ENCODE peak calls at places on chromosomes 1 and 21, in five cellular contexts. E is H1; A is CD8-positive, alpha-beta memory T cell; B is CD8-positive, alpha-beta T cell; R is mesendoderm. M is an unnamed sample.

GRCh38 chr1:17393225-17393624 is 21.2 kb downstream of the PADI6 start:
- DNase-seq in E (no peak), A (no peak), B (no peak), R (no peak), M (no peak)

GRCh38 chr21:35481005-35481404 is 431.9 kb upstream of the RUNX1 start:
- DNase-seq in B (no peak), E (no peak), R (no peak), A (no peak), M (no peak)

GRCh38 chr1:63917571-63918394 is 144.0 kb downstream of the ROR1 start:
- DNase-seq in B (no peak), A (no peak), R (peak; percentile 76), E (peak; percentile 36), M (peak; percentile 10)

GRCh38 chr1:59142663-59143487 is 154.0 kb upstream of the FGGY start:
- DNase-seq in A (no peak), E (no peak), R (peak; percentile 93), B (no peak), M (peak; percentile 53)

GRCh38 chr1:69929278-69930057 is 275.9 kb downstream of the LRRC40 start:
- DNase-seq in E (no peak), A (no peak), R (no peak), B (no peak), M (no peak)

GRCh38 chr1:109912214-109912861 is 1.7 kb downstream of the CSF1 start:
- DNase-seq in A (no peak), B (no peak), E (no peak), R (no peak), M (peak; percentile 48)

GRCh38 chr1:211928993-211929637 is 98.6 kb upstream of the LPGAT1 start:
- DNase-seq in E (no peak), A (no peak), R (peak; percentile 43), B (no peak), M (no peak)

GRCh38 chr1:36199934-36200741 is 24.1 kb upstream of the THRAP3 start:
- DNase-seq in E (no peak), A (no peak), R (no peak), B (no peak), M (peak; percentile 37)

GRCh38 chr1:64263335-64263734 is 59.9 kb downstream of the UBE2U start:
- DNase-seq in A (no peak), B (no peak), R (no peak), E (no peak), M (no peak)

DNA sequence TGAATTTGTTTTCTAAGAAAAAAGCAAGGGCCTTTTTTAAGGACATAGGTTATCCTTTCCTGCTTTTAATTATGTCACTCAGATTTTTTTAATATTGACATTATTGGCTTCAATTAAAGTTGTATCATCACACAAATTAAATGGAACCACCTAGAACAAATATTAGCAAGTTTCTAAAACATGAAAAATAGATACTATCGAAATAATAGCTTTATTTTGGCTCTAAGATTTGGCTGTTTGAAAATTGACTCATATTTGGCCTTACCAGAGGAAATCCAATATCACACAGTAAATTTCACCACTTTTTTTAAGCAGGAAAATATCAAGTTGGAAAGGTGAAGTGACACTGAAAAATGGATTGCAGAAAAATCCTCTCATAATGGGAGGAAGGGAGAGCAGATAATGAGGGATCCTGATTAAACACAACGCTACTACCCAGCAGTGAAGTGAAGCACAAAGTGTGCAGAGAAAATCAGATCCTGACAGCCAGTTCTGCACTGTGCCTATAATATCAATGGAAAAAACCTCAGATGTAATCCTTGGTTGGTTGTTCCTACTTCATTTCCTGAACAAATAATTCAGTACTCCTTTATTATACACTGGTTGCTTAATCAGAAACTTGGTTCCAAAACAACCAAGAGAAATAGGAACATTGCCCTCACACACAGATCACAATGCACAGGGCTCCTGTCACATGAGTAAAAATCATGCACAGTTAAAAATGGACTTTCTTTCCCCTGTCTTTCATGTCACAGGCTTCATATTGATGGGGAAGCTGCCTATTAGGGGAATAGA is 9.4 kb downstream of the DNASE2B start:
- DNase-seq in R (no peak), E (no peak), A (no peak), B (no peak), M (no peak)
- H3K4me3 ChIP-seq in R (no peak overlapping the region), E (no peak overlapping the region), A (no peak overlapping the region), B (no peak overlapping the region), M (no peak overlapping the region)

DNA sequence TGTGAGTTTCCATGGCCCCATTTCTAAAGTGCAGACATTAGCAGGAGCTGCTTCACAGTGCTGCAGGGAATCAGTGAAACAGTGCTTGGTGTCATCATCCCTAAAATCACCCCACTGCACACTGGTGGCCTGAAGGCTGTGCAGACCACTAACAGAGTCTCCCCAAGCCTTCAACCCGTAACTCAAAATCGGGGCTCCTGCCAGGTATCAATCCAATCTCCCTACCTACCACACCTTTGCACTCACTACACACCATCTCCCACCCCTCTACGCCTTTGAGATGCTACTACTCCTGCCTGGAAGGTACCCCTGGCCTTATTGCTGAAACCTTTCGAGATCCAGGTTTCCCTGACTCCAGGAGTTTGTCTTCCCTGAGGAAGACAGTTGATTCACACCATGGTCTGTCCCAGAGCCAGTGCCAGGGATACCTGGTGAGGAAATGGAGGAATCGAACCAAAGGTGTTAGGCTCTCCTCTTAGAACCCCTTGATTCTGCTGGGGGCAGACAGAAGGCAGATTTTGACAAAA is 25.5 kb downstream of the SLC2A1 start:
- DNase-seq in E (no peak), R (no peak), A (no peak), B (no peak), M (peak; percentile 20)
- H3K4me3 ChIP-seq in E (no peak overlapping the region), R (no peak overlapping the region), A (peak overlapping the region; percentile 46), B (no peak overlapping the region), M (no peak overlapping the region)

GRCh38 chr1:180606109-180606508 is 25.7 kb upstream of the XPR1 start:
- DNase-seq in A (no peak), B (no peak), E (no peak), R (no peak), M (no peak)

GRCh38 chr1:180601512-180601911 is 30.3 kb upstream of the XPR1 start:
- DNase-seq in A (no peak), B (no peak), R (no peak), E (no peak), M (no peak)

GRCh38 chr1:180600301-180600700 is 31.5 kb upstream of the XPR1 start:
- DNase-seq in R (no peak), B (no peak), A (no peak), E (no peak), M (no peak)

GRCh38 chr1:180603850-180604226 is 28.0 kb upstream of the XPR1 start:
- DNase-seq in B (no peak), E (no peak), R (no peak), A (no peak), M (no peak)

GRCh38 chr1:180603223-180603849 is 28.5 kb upstream of the XPR1 start:
- DNase-seq in B (no peak), A (no peak), E (no peak), R (no peak), M (no peak)
- H3K4me3 ChIP-seq in B (no peak overlapping the region), A (no peak overlapping the region), E (no peak overlapping the region), R (no peak overlapping the region), M (no peak overlapping the region)

GRCh38 chr1:14945132-14946010 is 208.2 kb upstream of the TMEM51 start:
- DNase-seq in R (peak; percentile 72), A (no peak), B (no peak), E (no peak), M (peak; percentile 84)
- H3K4me3 ChIP-seq in R (no peak overlapping the region), A (no peak overlapping the region), B (no peak overlapping the region), E (no peak overlapping the region), M (no peak overlapping the region)

GRCh38 chr1:241356187-241356518 is 852 bp downstream of the RGS7 start:
- DNase-seq in R (no peak), E (no peak), B (no peak), A (no peak), M (peak; percentile 59)
- H3K4me3 ChIP-seq in R (peak overlapping the region; percentile 30), E (peak overlapping the region; percentile 58), B (no peak overlapping the region), A (no peak overlapping the region), M (peak overlapping the region; percentile 65)

DNA sequence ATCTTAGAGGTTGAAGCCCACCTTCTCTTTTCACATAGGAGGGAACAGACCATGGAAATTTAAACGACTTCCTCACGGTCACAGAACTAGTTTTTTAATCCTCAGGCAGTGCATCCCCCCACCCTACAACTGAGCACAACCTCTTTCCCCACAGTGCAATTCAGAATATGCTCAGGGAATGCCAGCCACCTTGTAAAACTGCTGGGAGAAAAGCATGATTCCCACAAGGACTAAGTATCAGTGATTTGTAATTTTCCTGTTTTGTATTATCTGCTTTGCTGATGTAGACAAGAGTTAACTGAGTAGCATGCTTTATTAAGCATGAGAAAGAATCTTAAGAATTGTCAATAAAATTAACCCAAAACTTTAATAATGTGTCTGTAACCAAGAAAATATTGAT is 23.8 kb downstream of the TMEM50A start:
- DNase-seq in E (no peak), R (no peak), B (no peak), A (no peak), M (no peak)
- H3K4me3 ChIP-seq in E (no peak overlapping the region), R (no peak overlapping the region), B (no peak overlapping the region), A (no peak overlapping the region), M (no peak overlapping the region)